ENCODE peak calls at places on chromosomes 4 and X, in five cellular contexts. One of them, this sample, is unnamed.

GRCh38 chrX:114970806-114971205 is 46.6 kb downstream of the IL13RA2 start:
- DNase-seq in endodermal cell: no peak
- DNase-seq in uterus: no peak
- DNase-seq in HFF-Myc: no peak
- DNase-seq in neural progenitor cell: no peak
- DNase-seq in this sample: no peak

GRCh38 chrX:38627683-38628082 is 66.3 kb downstream of the TSPAN7 start:
- DNase-seq in endodermal cell: peak; percentile 73
- DNase-seq in uterus: no peak
- DNase-seq in HFF-Myc: no peak
- DNase-seq in neural progenitor cell: peak; percentile 50
- DNase-seq in this sample: no peak

GRCh38 chr4:6236816-6237390 is 32.7 kb upstream of the WFS1 start:
- DNase-seq in endodermal cell: peak; percentile 26
- DNase-seq in uterus: no peak
- DNase-seq in HFF-Myc: no peak
- DNase-seq in neural progenitor cell: no peak
- DNase-seq in this sample: no peak

GRCh38 chr4:168699224-168699878 is 202.5 kb downstream of the PALLD start:
- DNase-seq in endodermal cell: no peak
- DNase-seq in uterus: no peak
- DNase-seq in HFF-Myc: no peak
- DNase-seq in neural progenitor cell: no peak
- DNase-seq in this sample: no peak

GRCh38 chrX:97039363-97040029 is 155.8 kb downstream of the RPA4 start:
- DNase-seq in endodermal cell: no peak
- DNase-seq in uterus: no peak
- DNase-seq in HFF-Myc: no peak
- DNase-seq in neural progenitor cell: no peak
- DNase-seq in this sample: no peak

GRCh38 chrX:72621163-72621562 is 48.5 kb upstream of the HDAC8 start:
- DNase-seq in endodermal cell: no peak
- DNase-seq in uterus: no peak
- DNase-seq in HFF-Myc: no peak
- DNase-seq in neural progenitor cell: no peak
- DNase-seq in this sample: peak; percentile 15

GRCh38 chr4:187415227-187415626 is 580.3 kb upstream of the ZFP42 start:
- DNase-seq in endodermal cell: no peak
- DNase-seq in uterus: no peak
- DNase-seq in HFF-Myc: no peak
- DNase-seq in neural progenitor cell: no peak
- DNase-seq in this sample: no peak

GRCh38 chr4:158824425-158825274 is 55.8 kb downstream of the FNIP2 start:
- DNase-seq in endodermal cell: no peak
- DNase-seq in uterus: no peak
- DNase-seq in HFF-Myc: no peak
- DNase-seq in neural progenitor cell: no peak
- DNase-seq in this sample: no peak

GRCh38 chr4:56271121-56271520 is 116.2 kb downstream of the AASDH start:
- DNase-seq in endodermal cell: no peak
- DNase-seq in uterus: no peak
- DNase-seq in HFF-Myc: no peak
- DNase-seq in neural progenitor cell: no peak
- DNase-seq in this sample: no peak

GRCh38 chr4:26201119-26201518 is 119.7 kb upstream of the RBPJ start:
- DNase-seq in endodermal cell: no peak
- DNase-seq in uterus: no peak
- DNase-seq in HFF-Myc: no peak
- DNase-seq in neural progenitor cell: no peak
- DNase-seq in this sample: no peak

GRCh38 chrX:19585370-19586082 is 70.2 kb upstream of the MAP3K15 start:
- DNase-seq in endodermal cell: no peak
- DNase-seq in uterus: no peak
- DNase-seq in HFF-Myc: no peak
- DNase-seq in neural progenitor cell: no peak
- DNase-seq in this sample: no peak

GRCh38 chr4:176444741-176445140 is 125.0 kb downstream of the SPCS3 start:
- DNase-seq in endodermal cell: no peak
- DNase-seq in uterus: no peak
- DNase-seq in HFF-Myc: no peak
- DNase-seq in neural progenitor cell: no peak
- DNase-seq in this sample: no peak

GRCh38 chrX:143869018-143869417 is 14.9 kb upstream of the UBE2NL start:
- DNase-seq in endodermal cell: no peak
- DNase-seq in uterus: no peak
- DNase-seq in HFF-Myc: no peak
- DNase-seq in neural progenitor cell: no peak
- DNase-seq in this sample: no peak

GRCh38 chr4:144644368-144645101 is 1.4 kb upstream of the HHIP start:
- DNase-seq in endodermal cell: no peak
- DNase-seq in uterus: no peak
- DNase-seq in HFF-Myc: no peak
- DNase-seq in neural progenitor cell: no peak
- DNase-seq in this sample: no peak

GRCh38 chrX:23908219-23909003 is 605 bp downstream of the CXorf58 start:
- DNase-seq in endodermal cell: peak; percentile 69
- DNase-seq in uterus: no peak
- DNase-seq in HFF-Myc: no peak
- DNase-seq in neural progenitor cell: no peak
- DNase-seq in this sample: no peak

GRCh38 chrX:40845331-40845911 is 110.1 kb upstream of the MED14 start:
- DNase-seq in endodermal cell: peak; percentile 75
- DNase-seq in uterus: peak; percentile 29
- DNase-seq in HFF-Myc: peak; percentile 67
- DNase-seq in neural progenitor cell: peak; percentile 61
- DNase-seq in this sample: no peak

GRCh38 chrX:100659431-100660137 is 15.6 kb downstream of the SRPX2 start:
- DNase-seq in endodermal cell: no peak
- DNase-seq in uterus: no peak
- DNase-seq in HFF-Myc: no peak
- DNase-seq in neural progenitor cell: no peak
- DNase-seq in this sample: no peak

GRCh38 chr4:34323549-34324325 is 1920.6 kb downstream of the ARAP2 start:
- DNase-seq in endodermal cell: peak; percentile 32
- DNase-seq in uterus: no peak
- DNase-seq in HFF-Myc: no peak
- DNase-seq in neural progenitor cell: peak; percentile 2
- DNase-seq in this sample: no peak

GRCh38 chr4:102503301-102503746 is 2.2 kb downstream of the NFKB1 start:
- DNase-seq in endodermal cell: no peak
- DNase-seq in uterus: no peak
- DNase-seq in HFF-Myc: no peak
- DNase-seq in neural progenitor cell: no peak
- DNase-seq in this sample: no peak

GRCh38 chrX:56995271-56995994 is at the start of gene SPIN3:
- DNase-seq in endodermal cell: peak; percentile 96
- DNase-seq in uterus: peak; percentile 75
- DNase-seq in HFF-Myc: no peak
- DNase-seq in neural progenitor cell: peak; percentile 89
- DNase-seq in this sample: peak; percentile 72

GRCh38 chr4:152172146-152172545 is 363.7 kb downstream of the FBXW7 start:
- DNase-seq in endodermal cell: peak; percentile 13
- DNase-seq in uterus: no peak
- DNase-seq in HFF-Myc: no peak
- DNase-seq in neural progenitor cell: no peak
- DNase-seq in this sample: no peak

GRCh38 chr4:152181150-152181549 is 354.7 kb downstream of the FBXW7 start:
- DNase-seq in endodermal cell: no peak
- DNase-seq in uterus: no peak
- DNase-seq in HFF-Myc: no peak
- DNase-seq in neural progenitor cell: no peak
- DNase-seq in this sample: peak; percentile 63

GRCh38 chr4:152171556-152171955 is 364.3 kb downstream of the FBXW7 start:
- DNase-seq in endodermal cell: no peak
- DNase-seq in uterus: no peak
- DNase-seq in HFF-Myc: no peak
- DNase-seq in neural progenitor cell: no peak
- DNase-seq in this sample: no peak

GRCh38 chr4:152180369-152180768 is 355.5 kb downstream of the FBXW7 start:
- DNase-seq in endodermal cell: no peak
- DNase-seq in uterus: no peak
- DNase-seq in HFF-Myc: no peak
- DNase-seq in neural progenitor cell: no peak
- DNase-seq in this sample: no peak

GRCh38 chr4:152176627-152177214 is 359.2 kb downstream of the FBXW7 start:
- DNase-seq in endodermal cell: peak; percentile 16
- DNase-seq in uterus: no peak
- DNase-seq in HFF-Myc: no peak
- DNase-seq in neural progenitor cell: no peak
- DNase-seq in this sample: no peak
- H3K4me3 ChIP-seq in endodermal cell: no peak overlapping the region
- H3K4me3 ChIP-seq in uterus: no peak overlapping the region
- H3K4me3 ChIP-seq in HFF-Myc: no peak overlapping the region
- H3K4me3 ChIP-seq in neural progenitor cell: no peak overlapping the region
- H3K4me3 ChIP-seq in this sample: no peak overlapping the region

DNA sequence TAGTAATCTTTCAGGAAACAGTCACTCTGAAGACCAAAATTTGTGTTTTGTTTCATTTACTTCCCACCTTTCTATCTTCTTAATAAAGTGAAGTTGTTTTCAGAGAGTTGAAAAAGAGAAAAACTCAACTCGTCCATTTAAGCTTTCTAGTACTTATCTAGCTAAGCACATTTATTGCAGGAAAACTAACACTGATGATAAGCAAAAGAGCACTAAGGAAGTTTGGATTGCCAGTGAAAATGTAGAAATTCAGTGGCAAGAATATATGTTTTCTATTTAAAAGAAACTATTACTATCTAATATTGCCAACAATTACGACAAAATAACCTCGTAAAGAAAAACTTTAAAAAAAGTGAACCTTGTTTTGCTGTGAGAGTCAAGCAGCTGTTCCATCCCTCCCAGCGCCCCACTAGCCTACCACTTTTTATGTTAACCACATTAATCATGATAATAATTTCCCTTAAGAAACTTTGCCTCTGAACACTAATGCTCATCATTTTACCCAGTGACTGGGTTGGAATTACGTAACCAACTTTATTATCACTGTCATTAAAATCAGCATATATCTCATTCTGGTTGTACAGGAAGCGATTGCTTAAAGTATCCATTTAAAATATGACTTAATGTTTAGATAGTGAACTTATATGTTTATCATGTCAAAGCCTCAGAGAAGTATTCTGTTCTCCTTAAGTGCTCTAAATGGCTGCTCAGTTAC is 24.8 kb downstream of the SPRY1 start:
- DNase-seq in endodermal cell: no peak
- DNase-seq in uterus: no peak
- DNase-seq in HFF-Myc: no peak
- DNase-seq in neural progenitor cell: no peak
- DNase-seq in this sample: no peak
- H3K4me3 ChIP-seq in endodermal cell: no peak overlapping the region
- H3K4me3 ChIP-seq in uterus: no peak overlapping the region
- H3K4me3 ChIP-seq in HFF-Myc: no peak overlapping the region
- H3K4me3 ChIP-seq in neural progenitor cell: no peak overlapping the region
- H3K4me3 ChIP-seq in this sample: no peak overlapping the region

GRCh38 chr4:145939856-145940255 is 1.2 kb upstream of the ZNF827 start:
- DNase-seq in endodermal cell: no peak
- DNase-seq in uterus: no peak
- DNase-seq in HFF-Myc: no peak
- DNase-seq in neural progenitor cell: no peak
- DNase-seq in this sample: no peak
- H3K4me3 ChIP-seq in endodermal cell: no peak overlapping the region
- H3K4me3 ChIP-seq in uterus: no peak overlapping the region
- H3K4me3 ChIP-seq in HFF-Myc: no peak overlapping the region
- H3K4me3 ChIP-seq in neural progenitor cell: no peak overlapping the region
- H3K4me3 ChIP-seq in this sample: no peak overlapping the region

DNA sequence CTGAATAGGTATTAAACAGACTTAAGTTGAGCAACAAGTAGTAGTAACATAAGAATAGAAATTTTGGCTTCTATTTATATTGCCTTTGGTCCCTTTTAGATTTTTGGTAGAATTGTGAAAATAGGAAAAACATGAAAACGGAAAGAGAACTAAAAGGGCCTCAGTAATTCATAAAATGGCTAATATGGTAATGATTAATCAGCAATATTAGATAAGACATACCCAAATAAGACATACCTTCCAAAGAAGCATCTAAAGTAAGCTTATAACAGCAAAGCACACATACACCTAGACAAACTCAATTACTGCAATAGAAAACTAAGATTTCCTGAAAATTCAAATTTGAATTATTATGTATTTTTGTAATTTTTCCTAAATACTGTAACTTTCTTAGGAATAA is 46.4 kb downstream of the CHIC2 start:
- DNase-seq in endodermal cell: no peak
- DNase-seq in uterus: no peak
- DNase-seq in HFF-Myc: no peak
- DNase-seq in neural progenitor cell: no peak
- DNase-seq in this sample: no peak
- H3K4me3 ChIP-seq in endodermal cell: no peak overlapping the region
- H3K4me3 ChIP-seq in uterus: no peak overlapping the region
- H3K4me3 ChIP-seq in HFF-Myc: no peak overlapping the region
- H3K4me3 ChIP-seq in neural progenitor cell: peak overlapping the region; percentile 31
- H3K4me3 ChIP-seq in this sample: no peak overlapping the region

GRCh38 chr4:100555791-100556190 is 38.0 kb upstream of the EMCN start:
- DNase-seq in endodermal cell: no peak
- DNase-seq in uterus: no peak
- DNase-seq in HFF-Myc: no peak
- DNase-seq in neural progenitor cell: no peak
- DNase-seq in this sample: no peak

GRCh38 chr4:100557306-100557705 is 39.5 kb upstream of the EMCN start:
- DNase-seq in endodermal cell: no peak
- DNase-seq in uterus: no peak
- DNase-seq in HFF-Myc: no peak
- DNase-seq in neural progenitor cell: no peak
- DNase-seq in this sample: no peak
- H3K4me3 ChIP-seq in endodermal cell: no peak overlapping the region
- H3K4me3 ChIP-seq in uterus: no peak overlapping the region
- H3K4me3 ChIP-seq in HFF-Myc: no peak overlapping the region
- H3K4me3 ChIP-seq in neural progenitor cell: no peak overlapping the region
- H3K4me3 ChIP-seq in this sample: no peak overlapping the region

This sample was measured in gastrocnemius medialis.